ENCODE peak calls at places on chromosome 4, in eight cellular contexts. J is A549, S is MM.1S, L is Peyer's patch, Y is lung, C is adrenal gland, X is foreskin keratinocyte, I is sigmoid colon. Q is an unnamed sample.

GRCh38 chr4:60682901-60683300 is 517.2 kb upstream of the ADGRL3 start:
- DNase-seq in L (no peak), Y (no peak), I (no peak), S (no peak), X (no peak), C (no peak), J (no peak), Q (no peak)

GRCh38 chr4:25345880-25346279 is 31.2 kb upstream of the ANAPC4 start:
- DNase-seq in J (no peak), S (no peak), Y (no peak), C (no peak), I (no peak), X (no peak), L (no peak), Q (no peak)

GRCh38 chr4:174526731-174527130 is 4.4 kb upstream of the HPGD start:
- DNase-seq in L (no peak), J (no peak), Y (no peak), C (no peak), S (no peak), I (no peak), X (no peak), Q (no peak)

GRCh38 chr4:7024336-7024890 is 18.8 kb upstream of the TADA2B start:
- DNase-seq in S (no peak), C (no peak), J (no peak), L (no peak), Y (no peak), X (no peak), I (no peak), Q (no peak)

GRCh38 chr4:83010111-83010521 is 507 bp downstream of the LIN54 start:
- DNase-seq in L (no peak), Y (no peak), C (no peak), S (peak), I (no peak), X (peak), J (no peak), Q (peak)

GRCh38 chr4:81030617-81031388 is at the start of gene BMP3:
- DNase-seq in I (peak), X (no peak), Y (peak), C (no peak), S (no peak), L (peak), J (no peak), Q (no peak)

GRCh38 chr4:168886361-168886760 is 123.7 kb downstream of the CBR4 start:
- DNase-seq in X (peak), S (no peak), J (no peak), L (no peak), I (no peak), Y (no peak), C (no peak), Q (no peak)

GRCh38 chr4:8332038-8332857 is 62.7 kb downstream of the HTRA3 start:
- DNase-seq in I (peak), J (no peak), X (no peak), L (no peak), S (no peak), Y (no peak), C (no peak), Q (no peak)

GRCh38 chr4:9703391-9703790 is 78.0 kb upstream of the DRD5 start:
- DNase-seq in S (peak), I (peak), J (peak), C (peak), Y (peak), L (peak), X (peak), Q (peak)

GRCh38 chr4:30802622-30803323 is 82.6 kb downstream of the PCDH7 start:
- DNase-seq in I (no peak), L (no peak), J (no peak), X (peak), C (no peak), Y (no peak), S (no peak), Q (peak)

GRCh38 chr4:80361329-80361900 is 25.9 kb downstream of the CFAP299 start:
- DNase-seq in C (no peak), L (no peak), X (no peak), S (peak), J (peak), I (no peak), Y (no peak), Q (peak)

GRCh38 chr4:29459926-29460325 is 1260.2 kb upstream of the PCDH7 start:
- DNase-seq in I (no peak), S (no peak), X (no peak), C (no peak), Y (no peak), L (no peak), J (no peak), Q (no peak)

GRCh38 chr4:179586460-179586859 is 2144.2 kb upstream of the AGA start:
- DNase-seq in S (no peak), J (no peak), Y (no peak), X (no peak), I (no peak), C (no peak), L (no peak), Q (no peak)

GRCh38 chr4:121199742-121200561 is 35.8 kb upstream of the TNIP3 start:
- DNase-seq in C (no peak), S (no peak), X (no peak), Y (no peak), L (no peak), I (no peak), J (no peak), Q (no peak)

GRCh38 chr4:165971941-165972340 is 98.9 kb downstream of the TLL1 start:
- DNase-seq in S (no peak), J (no peak), C (no peak), L (no peak), Y (no peak), I (no peak), X (peak), Q (peak)

GRCh38 chr4:12579172-12579571 is 905.0 kb downstream of the RAB28 start:
- DNase-seq in I (no peak), X (no peak), S (no peak), Y (no peak), L (no peak), C (no peak), J (no peak), Q (no peak)

GRCh38 chr4:174523003-174523693 is 860 bp upstream of the HPGD start:
- DNase-seq in C (peak), L (no peak), J (no peak), S (no peak), X (no peak), Y (no peak), I (no peak), Q (no peak)

GRCh38 chr4:156790866-156791265 is 180.7 kb downstream of the PDGFC start:
- DNase-seq in Y (no peak), S (no peak), I (no peak), L (no peak), X (no peak), C (peak), J (no peak), Q (no peak)

GRCh38 chr4:121307441-121308327 is 73.1 kb downstream of the QRFPR start:
- DNase-seq in S (peak), I (no peak), X (peak), L (no peak), C (no peak), J (peak), Y (no peak), Q (peak)

GRCh38 chr4:73499996-73500765 is 18.6 kb downstream of the AFM start:
- DNase-seq in X (no peak), Y (no peak), L (no peak), S (no peak), J (no peak), I (no peak), C (no peak), Q (no peak)

GRCh38 chr4:152176627-152177214 is 359.2 kb downstream of the FBXW7 start:
- DNase-seq in C (no peak), J (no peak), I (no peak), S (no peak), X (no peak), Y (no peak), L (no peak), Q (no peak)

GRCh38 chr4:76688737-76689078 is 209.2 kb downstream of the SOWAHB start:
- DNase-seq in X (no peak), J (no peak), Y (no peak), L (no peak), C (no peak), I (no peak), S (peak), Q (no peak)

GRCh38 chr4:53576676-53577372 is 14.5 kb downstream of the LNX1 start:
- DNase-seq in J (no peak), X (no peak), L (no peak), C (no peak), Y (no peak), S (no peak), I (no peak), Q (no peak)

GRCh38 chr4:83644677-83645639 is 109.0 kb downstream of the GPAT3 start:
- DNase-seq in S (peak), Y (no peak), C (peak), X (no peak), L (no peak), I (no peak), J (peak), Q (peak)

GRCh38 chr4:110361921-110362320 is 114.0 kb upstream of the ENPEP start:
- DNase-seq in Y (no peak), X (peak), I (no peak), L (no peak), J (no peak), C (no peak), S (no peak), Q (peak)

GRCh38 chr4:55125087-55125721 is at the start of gene KDR:
- DNase-seq in Y (peak), X (no peak), I (no peak), S (no peak), J (no peak), C (no peak), L (peak), Q (peak)

GRCh38 chr4:42865572-42866189 is 26.8 kb upstream of the GRXCR1 start:
- DNase-seq in S (peak), L (no peak), J (peak), I (no peak), C (peak), X (peak), Y (peak), Q (peak)

GRCh38 chr4:83255584-83255983 is 29.0 kb downstream of the COQ2 start:
- DNase-seq in X (no peak), L (no peak), S (no peak), I (no peak), J (peak), Y (no peak), C (no peak), Q (peak)

GRCh38 chr4:157265281-157265680 is 44.8 kb downstream of the GRIA2 start:
- DNase-seq in Y (no peak), L (no peak), J (no peak), C (no peak), X (no peak), S (no peak), I (no peak), Q (peak)

GRCh38 chr4:148964456-148964855 is 522.2 kb upstream of the NR3C2 start:
- DNase-seq in C (no peak), Y (no peak), X (no peak), I (no peak), J (no peak), S (no peak), L (no peak), Q (no peak)

GRCh38 chr4:76740866-76741662 is 156.9 kb downstream of the SOWAHB start:
- DNase-seq in I (no peak), J (no peak), S (no peak), Y (no peak), C (no peak), X (no peak), L (no peak), Q (no peak)

GRCh38 chr4:151485541-151486131 is 76.7 kb downstream of the FHIP1A start:
- DNase-seq in L (no peak), Y (no peak), C (no peak), S (no peak), X (no peak), J (no peak), I (no peak), Q (no peak)

GRCh38 chr4:176409627-176410026 is 89.9 kb downstream of the SPCS3 start:
- DNase-seq in X (no peak), I (no peak), Y (no peak), L (no peak), S (no peak), C (no peak), J (no peak), Q (no peak)

GRCh38 chr4:84994280-84994679 is 27.8 kb upstream of the WDFY3 start:
- DNase-seq in J (no peak), S (no peak), Y (no peak), C (no peak), I (no peak), L (no peak), X (no peak), Q (no peak)

GRCh38 chr4:122542411-122543236 is 78.2 kb downstream of the IL21 start:
- DNase-seq in Y (no peak), S (peak), X (no peak), C (no peak), J (no peak), I (no peak), L (no peak), Q (no peak)

GRCh38 chr4:114087596-114088230 is 108.3 kb upstream of the ARSJ start:
- DNase-seq in C (no peak), X (no peak), Y (no peak), J (no peak), S (no peak), L (no peak), I (no peak), Q (no peak)

GRCh38 chr4:116628598-116628997 is 456.8 kb downstream of the TRAM1L1 start:
- DNase-seq in L (no peak), S (no peak), C (no peak), J (no peak), I (no peak), X (no peak), Y (no peak), Q (no peak)

GRCh38 chr4:27929141-27929540 is 1068.5 kb downstream of the STIM2 start:
- DNase-seq in J (no peak), Y (no peak), I (no peak), L (no peak), C (no peak), X (peak), S (no peak), Q (no peak)

GRCh38 chr4:169707958-169708643 is 49.6 kb downstream of the HPF1 start:
- DNase-seq in S (no peak), I (no peak), C (no peak), J (no peak), X (no peak), L (no peak), Y (no peak), Q (no peak)

DNA sequence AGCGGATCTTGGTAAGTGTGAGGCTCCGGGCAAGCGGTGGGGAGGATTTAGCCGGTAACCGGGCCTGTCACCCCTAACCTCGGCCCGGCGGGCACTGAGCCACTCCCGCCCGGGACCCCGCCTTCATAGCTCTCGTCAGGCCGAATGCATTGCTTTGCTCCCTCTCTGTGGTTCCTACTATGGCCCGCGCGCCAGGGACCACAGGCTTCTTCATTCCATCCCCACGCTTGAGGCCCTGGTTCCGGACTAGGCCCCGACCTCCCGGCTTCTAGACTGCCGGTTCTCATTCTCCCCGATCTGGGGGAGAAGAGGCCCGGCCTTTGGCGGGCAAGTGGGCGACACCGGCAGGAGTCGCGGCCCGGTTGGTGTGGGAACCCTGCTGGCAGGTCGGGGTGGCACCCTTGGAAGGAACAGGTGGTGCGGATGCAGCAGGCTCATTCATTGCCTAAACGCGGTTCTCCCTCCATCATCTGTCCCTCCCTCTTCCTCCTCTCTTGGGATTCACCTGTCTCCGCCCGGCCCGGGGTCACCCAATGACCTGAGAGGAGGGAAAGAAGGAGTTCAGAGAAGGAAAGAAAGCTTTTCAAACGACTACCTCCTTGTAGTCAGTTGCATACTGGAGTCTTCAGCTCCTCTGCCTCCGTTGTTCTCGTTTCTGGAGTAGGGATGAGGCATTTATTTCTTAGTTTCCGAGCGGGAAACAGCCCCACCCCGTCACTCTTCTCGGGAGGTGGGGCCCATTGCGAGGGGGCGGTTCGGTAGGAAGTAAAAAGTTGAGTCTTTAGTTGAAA is at the start of gene NDUFC1:
- DNase-seq in Y (peak), J (peak), L (peak), X (no peak), C (peak), S (peak), I (peak), Q (peak)
- TF ChIP-seq CTCF in Y (no peak), J (no peak), L (peak), X (peak), C (no peak), S (peak), I (peak), Q (no peak)

DNA sequence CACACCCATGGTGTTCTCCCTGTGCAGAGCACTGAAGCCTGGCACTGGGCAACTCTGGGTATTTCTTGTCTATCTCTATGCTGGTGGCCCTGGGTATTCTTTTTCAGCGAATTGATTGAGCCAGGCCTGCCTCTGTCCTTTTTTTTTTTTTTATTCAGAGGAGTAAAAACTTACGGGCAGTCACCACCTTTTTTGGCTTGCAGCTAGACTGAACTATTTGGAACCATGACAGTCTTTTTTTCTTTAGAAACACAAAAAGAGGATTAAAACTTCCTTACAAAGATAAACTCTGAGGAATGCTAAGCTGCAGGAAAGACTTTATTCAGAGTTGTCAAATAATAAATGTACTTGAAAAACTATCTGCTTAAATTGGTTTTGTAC is 119.2 kb upstream of the STIM2 start:
- DNase-seq in X (no peak), Y (no peak), S (no peak), I (no peak), C (peak), J (no peak), L (no peak), Q (no peak)
- H3K27ac ChIP-seq in X (no peak), Y (no peak), S (no peak), I (no peak), C (no peak), J (no peak), L (no peak), Q (no peak)

GRCh38 chr4:147526272-147526654 is 45.4 kb downstream of the EDNRA start:
- DNase-seq in C (no peak), Y (no peak), L (no peak), S (no peak), X (no peak), J (no peak), I (no peak), Q (no peak)
- TF ChIP-seq CTCF in C (no peak), Y (no peak), L (no peak), S (no peak), X (peak), J (no peak), I (no peak), Q (no peak)

GRCh38 chr4:184645904-184646610 is 3.2 kb downstream of the CASP3 start:
- DNase-seq in L (no peak), X (no peak), C (no peak), S (peak), Y (no peak), J (no peak), I (no peak), Q (no peak)
- H3K27ac ChIP-seq in L (no peak), X (no peak), C (no peak), S (peak), Y (no peak), J (no peak), I (no peak), Q (no peak)

GRCh38 chr4:2755821-2756690 is at the start of gene TNIP2:
- DNase-seq in L (peak), Y (peak), C (peak), S (peak), X (peak), J (peak), I (peak), Q (peak)
- TF ChIP-seq CTCF in L (peak), Y (no peak), C (peak), S (no peak), X (peak), J (no peak), I (peak), Q (peak)

DNA sequence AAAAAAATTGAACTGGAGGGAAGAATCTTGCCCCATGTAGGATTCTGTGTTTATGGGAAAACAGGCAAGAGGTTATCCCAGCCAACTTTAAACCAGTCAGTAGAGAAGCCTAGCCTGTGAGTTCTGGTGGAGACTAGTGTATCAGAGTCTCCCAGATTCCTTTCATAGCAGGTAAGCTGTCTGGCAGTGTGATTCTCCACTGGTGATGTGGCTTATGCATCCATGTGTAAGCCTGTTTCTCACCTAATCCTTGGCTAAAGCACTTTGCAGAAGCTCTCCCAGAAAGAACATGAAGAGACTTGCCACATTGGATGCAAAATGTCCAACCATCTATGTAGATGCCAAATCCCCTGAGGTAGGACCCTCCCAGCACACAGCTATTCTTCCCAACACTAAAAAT is 111.7 kb downstream of the CHRNA9 start:
- DNase-seq in J (no peak), C (no peak), I (no peak), Y (no peak), S (no peak), X (peak), L (no peak), Q (peak)
- H3K27ac ChIP-seq in J (peak), C (no peak), I (no peak), Y (no peak), S (no peak), X (no peak), L (no peak), Q (no peak)

GRCh38 chr4:164383187-164384181 is 370.4 kb upstream of the SMIM31 start:
- DNase-seq in Y (no peak), C (no peak), J (no peak), L (no peak), X (no peak), S (no peak), I (peak), Q (peak)
- TF ChIP-seq CTCF in Y (no peak), C (no peak), J (no peak), L (no peak), X (peak), S (no peak), I (peak), Q (peak)

DNA sequence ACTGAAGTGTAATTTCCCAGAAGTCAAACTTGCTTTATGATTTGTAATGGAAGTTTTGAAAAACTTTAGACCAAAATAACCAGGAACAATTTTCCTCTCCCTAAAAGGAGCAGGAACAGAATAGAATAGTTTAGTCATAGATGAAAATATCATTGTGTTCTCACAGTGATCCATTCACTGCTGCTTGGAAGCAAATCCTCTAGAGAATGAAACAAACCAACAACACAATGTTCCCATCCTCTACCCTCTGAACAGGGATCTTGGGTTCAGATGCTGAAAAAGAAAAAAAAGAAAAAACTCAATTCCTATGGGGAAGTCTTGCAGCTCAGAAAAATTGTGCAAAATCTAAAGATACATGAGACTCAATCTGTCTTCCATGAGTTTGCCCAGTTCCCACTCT is 12.2 kb downstream of the DSPP start:
- DNase-seq in C (no peak), X (no peak), L (no peak), Y (no peak), S (no peak), J (no peak), I (no peak), Q (no peak)
- H3K27ac ChIP-seq in C (no peak), X (no peak), L (no peak), Y (no peak), S (no peak), J (no peak), I (peak), Q (no peak)

DNA sequence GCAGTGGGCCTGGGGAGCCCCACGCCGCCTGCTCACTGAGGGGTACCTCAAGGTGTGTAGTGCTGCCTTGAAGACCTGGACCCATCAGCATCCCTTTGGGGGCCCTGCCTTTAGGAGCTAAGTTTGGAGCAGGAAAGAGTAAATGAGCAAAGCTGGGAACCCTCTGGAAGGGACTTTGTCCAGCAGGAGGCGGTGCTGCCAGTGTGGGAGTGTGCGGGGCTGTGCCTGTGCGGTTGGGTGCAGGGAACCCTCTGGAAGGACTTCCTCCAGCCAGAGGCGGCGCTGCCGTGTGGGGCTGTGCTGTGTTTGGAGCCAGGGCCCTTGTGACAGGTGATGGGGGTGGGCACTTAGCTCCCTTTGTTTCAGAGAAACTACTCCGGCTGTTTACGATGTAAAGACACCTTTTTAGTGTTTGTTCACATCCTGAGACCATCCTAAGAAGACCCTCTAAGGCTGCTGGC is 25.8 kb downstream of the RGS12 start:
- DNase-seq in J (no peak), C (no peak), S (no peak), X (no peak), L (peak), I (peak), Y (no peak), Q (no peak)
- TF ChIP-seq CTCF in J (no peak), C (no peak), S (no peak), X (peak), L (no peak), I (no peak), Y (no peak), Q (no peak)

Q was measured in RWPE1.